ENCODE peak calls at places on chromosomes 4 and X, in ten cellular contexts. One of them, this sample, is unnamed.

GRCh38 chr4:71406459-71406963 is 67.7 kb downstream of the SLC4A4 start:
- DNase-seq in GM18507: no peak
- DNase-seq in T-helper 2 cell: no peak
- DNase-seq in Panc1: no peak
- DNase-seq in GM20000: no peak
- DNase-seq in non-pigmented ciliary epithelial cell: no peak
- DNase-seq in kidney glomerular epithelial cell: peak; percentile 64
- DNase-seq in activated T-cell treated with anti-CD3 and anti-CD28 coated beads for 48 hours: no peak
- DNase-seq in OCI-LY7: no peak
- DNase-seq in HEK293T: no peak
- DNase-seq in this sample: peak; percentile 74

GRCh38 chrX:16204538-16204937 is 37.3 kb downstream of the MAGEB17 start:
- DNase-seq in kidney glomerular epithelial cell: no peak
- DNase-seq in activated T-cell treated with anti-CD3 and anti-CD28 coated beads for 48 hours: no peak
- DNase-seq in non-pigmented ciliary epithelial cell: no peak
- DNase-seq in GM18507: no peak
- DNase-seq in OCI-LY7: no peak
- DNase-seq in HEK293T: no peak
- DNase-seq in T-helper 2 cell: no peak
- DNase-seq in GM20000: no peak
- DNase-seq in Panc1: no peak
- DNase-seq in this sample: no peak

GRCh38 chrX:122565952-122566351 is 618.1 kb upstream of the GRIA3 start:
- DNase-seq in GM20000: no peak
- DNase-seq in T-helper 2 cell: no peak
- DNase-seq in OCI-LY7: no peak
- DNase-seq in HEK293T: no peak
- DNase-seq in activated T-cell treated with anti-CD3 and anti-CD28 coated beads for 48 hours: no peak
- DNase-seq in kidney glomerular epithelial cell: peak; percentile 12
- DNase-seq in GM18507: no peak
- DNase-seq in Panc1: no peak
- DNase-seq in non-pigmented ciliary epithelial cell: peak; percentile 91
- DNase-seq in this sample: no peak

GRCh38 chr4:87257523-87257922 is 37.1 kb upstream of the KLHL8 start:
- DNase-seq in GM20000: no peak
- DNase-seq in OCI-LY7: no peak
- DNase-seq in Panc1: no peak
- DNase-seq in non-pigmented ciliary epithelial cell: no peak
- DNase-seq in GM18507: no peak
- DNase-seq in T-helper 2 cell: no peak
- DNase-seq in HEK293T: no peak
- DNase-seq in activated T-cell treated with anti-CD3 and anti-CD28 coated beads for 48 hours: no peak
- DNase-seq in kidney glomerular epithelial cell: no peak
- DNase-seq in this sample: no peak

GRCh38 chr4:3865986-3866812 is 100.0 kb downstream of the ADRA2C start:
- DNase-seq in OCI-LY7: no peak
- DNase-seq in T-helper 2 cell: no peak
- DNase-seq in GM20000: no peak
- DNase-seq in non-pigmented ciliary epithelial cell: no peak
- DNase-seq in HEK293T: no peak
- DNase-seq in activated T-cell treated with anti-CD3 and anti-CD28 coated beads for 48 hours: no peak
- DNase-seq in Panc1: no peak
- DNase-seq in GM18507: no peak
- DNase-seq in kidney glomerular epithelial cell: no peak
- DNase-seq in this sample: no peak

GRCh38 chrX:44570524-44570923 is 27.9 kb upstream of the FUNDC1 start:
- DNase-seq in HEK293T: no peak
- DNase-seq in GM18507: no peak
- DNase-seq in OCI-LY7: no peak
- DNase-seq in activated T-cell treated with anti-CD3 and anti-CD28 coated beads for 48 hours: no peak
- DNase-seq in kidney glomerular epithelial cell: peak; percentile 0
- DNase-seq in GM20000: no peak
- DNase-seq in T-helper 2 cell: no peak
- DNase-seq in Panc1: no peak
- DNase-seq in non-pigmented ciliary epithelial cell: no peak
- DNase-seq in this sample: no peak

GRCh38 chrX:72576161-72576896 is 3.7 kb upstream of the HDAC8 start:
- DNase-seq in GM20000: no peak
- DNase-seq in HEK293T: no peak
- DNase-seq in GM18507: no peak
- DNase-seq in kidney glomerular epithelial cell: no peak
- DNase-seq in Panc1: no peak
- DNase-seq in activated T-cell treated with anti-CD3 and anti-CD28 coated beads for 48 hours: no peak
- DNase-seq in OCI-LY7: no peak
- DNase-seq in non-pigmented ciliary epithelial cell: no peak
- DNase-seq in T-helper 2 cell: no peak
- DNase-seq in this sample: peak; percentile 38

GRCh38 chrX:45322382-45322781 is 121.7 kb upstream of the DIPK2B start:
- DNase-seq in GM20000: no peak
- DNase-seq in GM18507: no peak
- DNase-seq in OCI-LY7: peak; percentile 2
- DNase-seq in non-pigmented ciliary epithelial cell: no peak
- DNase-seq in HEK293T: peak; percentile 14
- DNase-seq in T-helper 2 cell: no peak
- DNase-seq in kidney glomerular epithelial cell: peak; percentile 24
- DNase-seq in Panc1: peak; percentile 56
- DNase-seq in activated T-cell treated with anti-CD3 and anti-CD28 coated beads for 48 hours: no peak
- DNase-seq in this sample: no peak

GRCh38 chr4:30802622-30803323 is 82.6 kb downstream of the PCDH7 start:
- DNase-seq in HEK293T: no peak
- DNase-seq in non-pigmented ciliary epithelial cell: no peak
- DNase-seq in GM20000: no peak
- DNase-seq in T-helper 2 cell: no peak
- DNase-seq in kidney glomerular epithelial cell: no peak
- DNase-seq in Panc1: no peak
- DNase-seq in GM18507: no peak
- DNase-seq in activated T-cell treated with anti-CD3 and anti-CD28 coated beads for 48 hours: no peak
- DNase-seq in OCI-LY7: no peak
- DNase-seq in this sample: no peak

GRCh38 chr4:136637071-136637777 is 895.1 kb downstream of the PCDH18 start:
- DNase-seq in non-pigmented ciliary epithelial cell: no peak
- DNase-seq in GM18507: no peak
- DNase-seq in GM20000: peak; percentile 7
- DNase-seq in HEK293T: peak; percentile 19
- DNase-seq in kidney glomerular epithelial cell: no peak
- DNase-seq in OCI-LY7: peak; percentile 19
- DNase-seq in activated T-cell treated with anti-CD3 and anti-CD28 coated beads for 48 hours: no peak
- DNase-seq in T-helper 2 cell: no peak
- DNase-seq in Panc1: no peak
- DNase-seq in this sample: peak; percentile 18

GRCh38 chr4:137213372-137214173 is 318.7 kb downstream of the PCDH18 start:
- DNase-seq in kidney glomerular epithelial cell: no peak
- DNase-seq in activated T-cell treated with anti-CD3 and anti-CD28 coated beads for 48 hours: no peak
- DNase-seq in Panc1: no peak
- DNase-seq in GM18507: no peak
- DNase-seq in non-pigmented ciliary epithelial cell: peak; percentile 24
- DNase-seq in GM20000: no peak
- DNase-seq in HEK293T: no peak
- DNase-seq in T-helper 2 cell: no peak
- DNase-seq in OCI-LY7: no peak
- DNase-seq in this sample: no peak

GRCh38 chr4:151865744-151866143 is 104.9 kb upstream of the GATB start:
- DNase-seq in HEK293T: no peak
- DNase-seq in activated T-cell treated with anti-CD3 and anti-CD28 coated beads for 48 hours: no peak
- DNase-seq in non-pigmented ciliary epithelial cell: no peak
- DNase-seq in GM20000: no peak
- DNase-seq in OCI-LY7: no peak
- DNase-seq in Panc1: no peak
- DNase-seq in kidney glomerular epithelial cell: no peak
- DNase-seq in T-helper 2 cell: no peak
- DNase-seq in GM18507: no peak
- DNase-seq in this sample: no peak

GRCh38 chr4:107392951-107393350 is 327.1 kb downstream of the PAPSS1 start:
- DNase-seq in GM18507: no peak
- DNase-seq in activated T-cell treated with anti-CD3 and anti-CD28 coated beads for 48 hours: no peak
- DNase-seq in kidney glomerular epithelial cell: no peak
- DNase-seq in GM20000: no peak
- DNase-seq in HEK293T: no peak
- DNase-seq in non-pigmented ciliary epithelial cell: no peak
- DNase-seq in Panc1: no peak
- DNase-seq in T-helper 2 cell: no peak
- DNase-seq in OCI-LY7: no peak
- DNase-seq in this sample: no peak

GRCh38 chrX:84175943-84176342 is 12.1 kb downstream of the RPS6KA6 start:
- DNase-seq in GM18507: no peak
- DNase-seq in Panc1: no peak
- DNase-seq in HEK293T: no peak
- DNase-seq in non-pigmented ciliary epithelial cell: no peak
- DNase-seq in OCI-LY7: no peak
- DNase-seq in activated T-cell treated with anti-CD3 and anti-CD28 coated beads for 48 hours: no peak
- DNase-seq in kidney glomerular epithelial cell: no peak
- DNase-seq in T-helper 2 cell: no peak
- DNase-seq in GM20000: no peak
- DNase-seq in this sample: no peak

GRCh38 chr4:163473130-163473529 is 424 bp downstream of the TKTL2 start:
- DNase-seq in non-pigmented ciliary epithelial cell: no peak
- DNase-seq in HEK293T: no peak
- DNase-seq in kidney glomerular epithelial cell: no peak
- DNase-seq in activated T-cell treated with anti-CD3 and anti-CD28 coated beads for 48 hours: no peak
- DNase-seq in T-helper 2 cell: no peak
- DNase-seq in GM18507: no peak
- DNase-seq in Panc1: no peak
- DNase-seq in GM20000: no peak
- DNase-seq in OCI-LY7: no peak
- DNase-seq in this sample: no peak

GRCh38 chr4:47494124-47494430 is 9.0 kb downstream of the ATP10D start:
- DNase-seq in Panc1: no peak
- DNase-seq in T-helper 2 cell: no peak
- DNase-seq in kidney glomerular epithelial cell: no peak
- DNase-seq in activated T-cell treated with anti-CD3 and anti-CD28 coated beads for 48 hours: no peak
- DNase-seq in non-pigmented ciliary epithelial cell: no peak
- DNase-seq in HEK293T: no peak
- DNase-seq in OCI-LY7: no peak
- DNase-seq in GM18507: no peak
- DNase-seq in GM20000: no peak
- DNase-seq in this sample: no peak

GRCh38 chr4:749771-750666 is 44.4 kb downstream of the PCGF3 start:
- DNase-seq in T-helper 2 cell: no peak
- DNase-seq in Panc1: no peak
- DNase-seq in GM18507: no peak
- DNase-seq in activated T-cell treated with anti-CD3 and anti-CD28 coated beads for 48 hours: no peak
- DNase-seq in non-pigmented ciliary epithelial cell: no peak
- DNase-seq in HEK293T: no peak
- DNase-seq in GM20000: no peak
- DNase-seq in kidney glomerular epithelial cell: no peak
- DNase-seq in OCI-LY7: no peak
- DNase-seq in this sample: no peak

GRCh38 chr4:143084566-143084965 is 100.2 kb upstream of the USP38 start:
- DNase-seq in T-helper 2 cell: no peak
- DNase-seq in activated T-cell treated with anti-CD3 and anti-CD28 coated beads for 48 hours: no peak
- DNase-seq in Panc1: no peak
- DNase-seq in HEK293T: no peak
- DNase-seq in OCI-LY7: no peak
- DNase-seq in non-pigmented ciliary epithelial cell: no peak
- DNase-seq in GM18507: no peak
- DNase-seq in GM20000: no peak
- DNase-seq in kidney glomerular epithelial cell: no peak
- DNase-seq in this sample: no peak

GRCh38 chrX:43971966-43972961 is 926 bp downstream of the NDP start:
- DNase-seq in kidney glomerular epithelial cell: no peak
- DNase-seq in OCI-LY7: no peak
- DNase-seq in GM18507: no peak
- DNase-seq in T-helper 2 cell: no peak
- DNase-seq in activated T-cell treated with anti-CD3 and anti-CD28 coated beads for 48 hours: no peak
- DNase-seq in Panc1: no peak
- DNase-seq in HEK293T: no peak
- DNase-seq in GM20000: no peak
- DNase-seq in non-pigmented ciliary epithelial cell: no peak
- DNase-seq in this sample: no peak

GRCh38 chrX:68307767-68308166 is 125.5 kb downstream of the OPHN1 start:
- DNase-seq in kidney glomerular epithelial cell: peak; percentile 20
- DNase-seq in non-pigmented ciliary epithelial cell: peak; percentile 50
- DNase-seq in GM18507: no peak
- DNase-seq in HEK293T: no peak
- DNase-seq in T-helper 2 cell: no peak
- DNase-seq in OCI-LY7: no peak
- DNase-seq in GM20000: no peak
- DNase-seq in Panc1: no peak
- DNase-seq in activated T-cell treated with anti-CD3 and anti-CD28 coated beads for 48 hours: no peak
- DNase-seq in this sample: no peak

GRCh38 chrX:74449937-74450330 is 28.6 kb downstream of the SLC16A2 start:
- DNase-seq in GM20000: no peak
- DNase-seq in activated T-cell treated with anti-CD3 and anti-CD28 coated beads for 48 hours: no peak
- DNase-seq in GM18507: no peak
- DNase-seq in HEK293T: no peak
- DNase-seq in kidney glomerular epithelial cell: no peak
- DNase-seq in T-helper 2 cell: no peak
- DNase-seq in OCI-LY7: no peak
- DNase-seq in non-pigmented ciliary epithelial cell: peak; percentile 26
- DNase-seq in Panc1: peak; percentile 18
- DNase-seq in this sample: no peak

GRCh38 chr4:107531927-107532326 is 188.1 kb downstream of the PAPSS1 start:
- DNase-seq in GM18507: no peak
- DNase-seq in Panc1: no peak
- DNase-seq in kidney glomerular epithelial cell: no peak
- DNase-seq in OCI-LY7: no peak
- DNase-seq in T-helper 2 cell: no peak
- DNase-seq in activated T-cell treated with anti-CD3 and anti-CD28 coated beads for 48 hours: no peak
- DNase-seq in non-pigmented ciliary epithelial cell: no peak
- DNase-seq in GM20000: no peak
- DNase-seq in HEK293T: no peak
- DNase-seq in this sample: no peak

GRCh38 chrX:155070975-155071693 is at the start of the genes BRCC3, CMC4 and MTCP1:
- DNase-seq in GM18507: peak; percentile 65
- DNase-seq in OCI-LY7: peak; percentile 87
- DNase-seq in non-pigmented ciliary epithelial cell: no peak
- DNase-seq in GM20000: peak; percentile 94
- DNase-seq in HEK293T: peak; percentile 95
- DNase-seq in activated T-cell treated with anti-CD3 and anti-CD28 coated beads for 48 hours: peak; percentile 77
- DNase-seq in Panc1: no peak
- DNase-seq in T-helper 2 cell: peak; percentile 57
- DNase-seq in kidney glomerular epithelial cell: peak; percentile 42
- DNase-seq in this sample: peak; percentile 72

GRCh38 chr4:173436149-173436579 is 37.2 kb upstream of the SCRG1 start:
- DNase-seq in T-helper 2 cell: no peak
- DNase-seq in GM18507: no peak
- DNase-seq in HEK293T: peak; percentile 29
- DNase-seq in non-pigmented ciliary epithelial cell: peak; percentile 38
- DNase-seq in kidney glomerular epithelial cell: peak; percentile 34
- DNase-seq in Panc1: no peak
- DNase-seq in OCI-LY7: no peak
- DNase-seq in activated T-cell treated with anti-CD3 and anti-CD28 coated beads for 48 hours: no peak
- DNase-seq in GM20000: no peak
- DNase-seq in this sample: no peak

GRCh38 chrX:136321532-136321931 is 20.8 kb downstream of the ADGRG4 start:
- DNase-seq in activated T-cell treated with anti-CD3 and anti-CD28 coated beads for 48 hours: no peak
- DNase-seq in HEK293T: no peak
- DNase-seq in T-helper 2 cell: no peak
- DNase-seq in kidney glomerular epithelial cell: no peak
- DNase-seq in OCI-LY7: no peak
- DNase-seq in GM20000: no peak
- DNase-seq in non-pigmented ciliary epithelial cell: no peak
- DNase-seq in Panc1: no peak
- DNase-seq in GM18507: no peak
- DNase-seq in this sample: no peak

GRCh38 chr4:112514449-112515277 is 1.3 kb downstream of the NEUROG2 start:
- DNase-seq in kidney glomerular epithelial cell: no peak
- DNase-seq in Panc1: no peak
- DNase-seq in GM20000: peak; percentile 70
- DNase-seq in HEK293T: peak; percentile 53
- DNase-seq in OCI-LY7: peak; percentile 26
- DNase-seq in activated T-cell treated with anti-CD3 and anti-CD28 coated beads for 48 hours: no peak
- DNase-seq in non-pigmented ciliary epithelial cell: no peak
- DNase-seq in T-helper 2 cell: no peak
- DNase-seq in GM18507: no peak
- DNase-seq in this sample: no peak

GRCh38 chrX:74535633-74536141 is 78.7 kb downstream of the RLIM start:
- DNase-seq in Panc1: no peak
- DNase-seq in GM18507: peak; percentile 17
- DNase-seq in GM20000: peak; percentile 51
- DNase-seq in kidney glomerular epithelial cell: no peak
- DNase-seq in T-helper 2 cell: no peak
- DNase-seq in non-pigmented ciliary epithelial cell: peak; percentile 42
- DNase-seq in HEK293T: peak; percentile 47
- DNase-seq in activated T-cell treated with anti-CD3 and anti-CD28 coated beads for 48 hours: no peak
- DNase-seq in OCI-LY7: no peak
- DNase-seq in this sample: no peak

GRCh38 chr4:181376058-181376457 is 867.1 kb upstream of the TENM3 start:
- DNase-seq in GM20000: no peak
- DNase-seq in non-pigmented ciliary epithelial cell: no peak
- DNase-seq in T-helper 2 cell: no peak
- DNase-seq in activated T-cell treated with anti-CD3 and anti-CD28 coated beads for 48 hours: no peak
- DNase-seq in kidney glomerular epithelial cell: no peak
- DNase-seq in GM18507: no peak
- DNase-seq in HEK293T: no peak
- DNase-seq in Panc1: no peak
- DNase-seq in OCI-LY7: no peak
- DNase-seq in this sample: no peak